ENCODE peak calls at places on chromosome X, in five cellular contexts. One of them, this sample, is unnamed.

GRCh38 chrX:150234126-150234525 is 129.0 kb upstream of the MAMLD1 start:
- DNase-seq in naive B cell: no peak
- DNase-seq in RPMI7951: peak
- DNase-seq in aorta: no peak
- DNase-seq in ELR: peak
- DNase-seq in this sample: no peak

GRCh38 chrX:118497180-118497814 is 1.7 kb downstream of the DOCK11 start:
- DNase-seq in naive B cell: no peak
- DNase-seq in RPMI7951: no peak
- DNase-seq in aorta: no peak
- DNase-seq in ELR: no peak
- DNase-seq in this sample: no peak

GRCh38 chrX:42976729-42977366 is 198.9 kb upstream of the PPP1R2C start:
- DNase-seq in naive B cell: no peak
- DNase-seq in RPMI7951: no peak
- DNase-seq in aorta: no peak
- DNase-seq in ELR: no peak
- DNase-seq in this sample: no peak

GRCh38 chrX:134631404-134632346 is 26.6 kb downstream of the PLAC1 start:
- DNase-seq in naive B cell: no peak
- DNase-seq in RPMI7951: no peak
- DNase-seq in aorta: no peak
- DNase-seq in ELR: no peak
- DNase-seq in this sample: no peak

GRCh38 chrX:53255738-53256191 is 25.6 kb downstream of the IQSEC2 start:
- DNase-seq in naive B cell: no peak
- DNase-seq in RPMI7951: no peak
- DNase-seq in aorta: no peak
- DNase-seq in ELR: no peak
- DNase-seq in this sample: no peak

GRCh38 chrX:40244980-40245379 is 147.2 kb upstream of the BCOR start:
- DNase-seq in naive B cell: no peak
- DNase-seq in RPMI7951: peak
- DNase-seq in aorta: no peak
- DNase-seq in ELR: peak
- DNase-seq in this sample: no peak

GRCh38 chrX:150482537-150483217 is 85.7 kb upstream of the MTM1 start:
- DNase-seq in naive B cell: no peak
- DNase-seq in RPMI7951: peak
- DNase-seq in aorta: no peak
- DNase-seq in ELR: peak
- DNase-seq in this sample: no peak

GRCh38 chrX:84123585-84123984 is 64.4 kb downstream of the RPS6KA6 start:
- DNase-seq in naive B cell: no peak
- DNase-seq in RPMI7951: no peak
- DNase-seq in aorta: no peak
- DNase-seq in ELR: no peak
- DNase-seq in this sample: no peak

GRCh38 chrX:100615015-100615414 is 21.6 kb downstream of the TSPAN6 start:
- DNase-seq in naive B cell: peak
- DNase-seq in RPMI7951: peak
- DNase-seq in aorta: no peak
- DNase-seq in ELR: peak
- DNase-seq in this sample: no peak

GRCh38 chrX:2656243-2656836 is 34.8 kb upstream of the CD99 start:
- DNase-seq in naive B cell: no peak
- DNase-seq in RPMI7951: no peak
- DNase-seq in aorta: no peak
- DNase-seq in ELR: no peak
- DNase-seq in this sample: no peak

GRCh38 chrX:145856181-145856580 is 38.6 kb downstream of the SLITRK2 start:
- DNase-seq in naive B cell: no peak
- DNase-seq in RPMI7951: no peak
- DNase-seq in aorta: no peak
- DNase-seq in ELR: no peak
- DNase-seq in this sample: no peak

GRCh38 chrX:27976284-27976683 is 5.0 kb downstream of the DCAF8L1 start:
- DNase-seq in naive B cell: no peak
- DNase-seq in RPMI7951: no peak
- DNase-seq in aorta: no peak
- DNase-seq in ELR: no peak
- DNase-seq in this sample: no peak

GRCh38 chrX:154308108-154308946 is 12.7 kb downstream of the TKTL1 start:
- DNase-seq in naive B cell: peak
- DNase-seq in RPMI7951: peak
- DNase-seq in aorta: peak
- DNase-seq in ELR: peak
- DNase-seq in this sample: peak

GRCh38 chrX:110665636-110666035 is 130.0 kb downstream of the CHRDL1 start:
- DNase-seq in naive B cell: no peak
- DNase-seq in RPMI7951: peak
- DNase-seq in aorta: no peak
- DNase-seq in ELR: peak
- DNase-seq in this sample: peak

GRCh38 chrX:65522739-65523372 is 11.7 kb downstream of the LAS1L start:
- DNase-seq in naive B cell: no peak
- DNase-seq in RPMI7951: peak
- DNase-seq in aorta: no peak
- DNase-seq in ELR: peak
- DNase-seq in this sample: no peak

GRCh38 chrX:32948130-32948529 is 263.2 kb downstream of the DMD start:
- DNase-seq in naive B cell: no peak
- DNase-seq in RPMI7951: no peak
- DNase-seq in aorta: no peak
- DNase-seq in ELR: no peak
- DNase-seq in this sample: no peak